ENCODE peak calls at places on chromosomes 5 and 9, in seven cellular contexts. One of them, this sample, is unnamed.

GRCh38 chr9:81113408-81114124 is 575.8 kb downstream of the TLE1 start:
- DNase-seq in activated T-helper 1 cell treated with anti-CD3 and anti-CD28 coated beads, Interleukin-12 subunit alpha, Interleukin-12 subunit beta, Interleukin-2, Interleukin-4 antibody, amounts not matched to agents 30 ng/mL and 10 ng/mL and 1 ng/mL, durations not matched to agents 14 hours and 24 hours and 36 hours: no peak
- DNase-seq in HTR-8/SVneo: no peak
- DNase-seq in HL-60: peak
- DNase-seq in activated CD8-positive, alpha-beta memory T cell treated with anti-CD3 and anti-CD28 coated beads for 48 hours: no peak
- DNase-seq in HS-5: no peak
- DNase-seq in D341Med: no peak
- DNase-seq in this sample: no peak

GRCh38 chr9:127205952-127206351 is 58.6 kb upstream of the GARNL3 start:
- DNase-seq in activated T-helper 1 cell treated with anti-CD3 and anti-CD28 coated beads, Interleukin-12 subunit alpha, Interleukin-12 subunit beta, Interleukin-2, Interleukin-4 antibody, amounts not matched to agents 30 ng/mL and 10 ng/mL and 1 ng/mL, durations not matched to agents 14 hours and 24 hours and 36 hours: no peak
- DNase-seq in HTR-8/SVneo: no peak
- DNase-seq in HL-60: no peak
- DNase-seq in activated CD8-positive, alpha-beta memory T cell treated with anti-CD3 and anti-CD28 coated beads for 48 hours: no peak
- DNase-seq in HS-5: no peak
- DNase-seq in D341Med: no peak
- DNase-seq in this sample: no peak

GRCh38 chr5:179190851-179191505 is 130.8 kb downstream of the ZNF354C start:
- DNase-seq in activated T-helper 1 cell treated with anti-CD3 and anti-CD28 coated beads, Interleukin-12 subunit alpha, Interleukin-12 subunit beta, Interleukin-2, Interleukin-4 antibody, amounts not matched to agents 30 ng/mL and 10 ng/mL and 1 ng/mL, durations not matched to agents 14 hours and 24 hours and 36 hours: no peak
- DNase-seq in HTR-8/SVneo: no peak
- DNase-seq in HL-60: no peak
- DNase-seq in activated CD8-positive, alpha-beta memory T cell treated with anti-CD3 and anti-CD28 coated beads for 48 hours: no peak
- DNase-seq in HS-5: no peak
- DNase-seq in D341Med: no peak
- DNase-seq in this sample: no peak

GRCh38 chr5:32030686-32031478 is 143.2 kb downstream of the GOLPH3 start:
- DNase-seq in activated T-helper 1 cell treated with anti-CD3 and anti-CD28 coated beads, Interleukin-12 subunit alpha, Interleukin-12 subunit beta, Interleukin-2, Interleukin-4 antibody, amounts not matched to agents 30 ng/mL and 10 ng/mL and 1 ng/mL, durations not matched to agents 14 hours and 24 hours and 36 hours: no peak
- DNase-seq in HTR-8/SVneo: no peak
- DNase-seq in HL-60: no peak
- DNase-seq in activated CD8-positive, alpha-beta memory T cell treated with anti-CD3 and anti-CD28 coated beads for 48 hours: no peak
- DNase-seq in HS-5: no peak
- DNase-seq in D341Med: no peak
- DNase-seq in this sample: peak

GRCh38 chr9:21153688-21154608 is 12.3 kb upstream of the IFNW1 start:
- DNase-seq in activated T-helper 1 cell treated with anti-CD3 and anti-CD28 coated beads, Interleukin-12 subunit alpha, Interleukin-12 subunit beta, Interleukin-2, Interleukin-4 antibody, amounts not matched to agents 30 ng/mL and 10 ng/mL and 1 ng/mL, durations not matched to agents 14 hours and 24 hours and 36 hours: no peak
- DNase-seq in HTR-8/SVneo: peak
- DNase-seq in HL-60: peak
- DNase-seq in activated CD8-positive, alpha-beta memory T cell treated with anti-CD3 and anti-CD28 coated beads for 48 hours: no peak
- DNase-seq in HS-5: peak
- DNase-seq in D341Med: peak
- DNase-seq in this sample: peak

GRCh38 chr5:18778226-18778625 is 1144.0 kb downstream of the TAF11L14 start:
- DNase-seq in activated T-helper 1 cell treated with anti-CD3 and anti-CD28 coated beads, Interleukin-12 subunit alpha, Interleukin-12 subunit beta, Interleukin-2, Interleukin-4 antibody, amounts not matched to agents 30 ng/mL and 10 ng/mL and 1 ng/mL, durations not matched to agents 14 hours and 24 hours and 36 hours: no peak
- DNase-seq in HTR-8/SVneo: no peak
- DNase-seq in HL-60: no peak
- DNase-seq in activated CD8-positive, alpha-beta memory T cell treated with anti-CD3 and anti-CD28 coated beads for 48 hours: no peak
- DNase-seq in HS-5: no peak
- DNase-seq in D341Med: no peak
- DNase-seq in this sample: no peak

GRCh38 chr5:17261075-17261474 is 43.6 kb downstream of the BASP1 start:
- DNase-seq in activated T-helper 1 cell treated with anti-CD3 and anti-CD28 coated beads, Interleukin-12 subunit alpha, Interleukin-12 subunit beta, Interleukin-2, Interleukin-4 antibody, amounts not matched to agents 30 ng/mL and 10 ng/mL and 1 ng/mL, durations not matched to agents 14 hours and 24 hours and 36 hours: no peak
- DNase-seq in HTR-8/SVneo: no peak
- DNase-seq in HL-60: peak
- DNase-seq in activated CD8-positive, alpha-beta memory T cell treated with anti-CD3 and anti-CD28 coated beads for 48 hours: no peak
- DNase-seq in HS-5: no peak
- DNase-seq in D341Med: no peak
- DNase-seq in this sample: no peak

GRCh38 chr9:21789541-21790037 is 12.8 kb upstream of the MTAP start:
- DNase-seq in activated T-helper 1 cell treated with anti-CD3 and anti-CD28 coated beads, Interleukin-12 subunit alpha, Interleukin-12 subunit beta, Interleukin-2, Interleukin-4 antibody, amounts not matched to agents 30 ng/mL and 10 ng/mL and 1 ng/mL, durations not matched to agents 14 hours and 24 hours and 36 hours: peak
- DNase-seq in HTR-8/SVneo: peak
- DNase-seq in HL-60: peak
- DNase-seq in activated CD8-positive, alpha-beta memory T cell treated with anti-CD3 and anti-CD28 coated beads for 48 hours: no peak
- DNase-seq in HS-5: peak
- DNase-seq in D341Med: peak
- DNase-seq in this sample: peak

GRCh38 chr5:116766470-116766947 is 191.9 kb upstream of the SEMA6A start:
- DNase-seq in activated T-helper 1 cell treated with anti-CD3 and anti-CD28 coated beads, Interleukin-12 subunit alpha, Interleukin-12 subunit beta, Interleukin-2, Interleukin-4 antibody, amounts not matched to agents 30 ng/mL and 10 ng/mL and 1 ng/mL, durations not matched to agents 14 hours and 24 hours and 36 hours: no peak
- DNase-seq in HTR-8/SVneo: peak
- DNase-seq in HL-60: peak
- DNase-seq in activated CD8-positive, alpha-beta memory T cell treated with anti-CD3 and anti-CD28 coated beads for 48 hours: no peak
- DNase-seq in HS-5: peak
- DNase-seq in D341Med: no peak
- DNase-seq in this sample: no peak

GRCh38 chr9:136881691-136882108 is 4.6 kb upstream of the TRAF2 start:
- DNase-seq in activated T-helper 1 cell treated with anti-CD3 and anti-CD28 coated beads, Interleukin-12 subunit alpha, Interleukin-12 subunit beta, Interleukin-2, Interleukin-4 antibody, amounts not matched to agents 30 ng/mL and 10 ng/mL and 1 ng/mL, durations not matched to agents 14 hours and 24 hours and 36 hours: peak
- DNase-seq in HTR-8/SVneo: no peak
- DNase-seq in HL-60: no peak
- DNase-seq in activated CD8-positive, alpha-beta memory T cell treated with anti-CD3 and anti-CD28 coated beads for 48 hours: peak
- DNase-seq in HS-5: no peak
- DNase-seq in D341Med: peak
- DNase-seq in this sample: peak

GRCh38 chr5:71922584-71923106 is 184.6 kb upstream of the MAP1B start:
- DNase-seq in activated T-helper 1 cell treated with anti-CD3 and anti-CD28 coated beads, Interleukin-12 subunit alpha, Interleukin-12 subunit beta, Interleukin-2, Interleukin-4 antibody, amounts not matched to agents 30 ng/mL and 10 ng/mL and 1 ng/mL, durations not matched to agents 14 hours and 24 hours and 36 hours: no peak
- DNase-seq in HTR-8/SVneo: no peak
- DNase-seq in HL-60: no peak
- DNase-seq in activated CD8-positive, alpha-beta memory T cell treated with anti-CD3 and anti-CD28 coated beads for 48 hours: no peak
- DNase-seq in HS-5: peak
- DNase-seq in D341Med: no peak
- DNase-seq in this sample: peak

This sample was measured in IMR-90.